ENCODE peak calls at places on chromosomes 6 and 20, in six cellular contexts. One of them, this sample, is unnamed.

GRCh38 chr6:46972521-46972920 is 50.8 kb upstream of the ADGRF5 start:
- DNase-seq in astrocyte of the spinal cord: no peak
- DNase-seq in B cell: no peak
- DNase-seq in right atrium auricular region: no peak
- DNase-seq in endothelial cell of umbilical vein: no peak
- DNase-seq in progenitor cell of endocrine pancreas: no peak
- DNase-seq in this sample: no peak

GRCh38 chr6:135144678-135145508 is 36.2 kb upstream of the MYB start:
- DNase-seq in right atrium auricular region: no peak
- DNase-seq in endothelial cell of umbilical vein: peak
- DNase-seq in B cell: no peak
- DNase-seq in astrocyte of the spinal cord: peak
- DNase-seq in progenitor cell of endocrine pancreas: no peak
- DNase-seq in this sample: no peak

GRCh38 chr6:159935065-159935464 is 33.8 kb upstream of the IGF2R start:
- DNase-seq in astrocyte of the spinal cord: peak
- DNase-seq in right atrium auricular region: no peak
- DNase-seq in progenitor cell of endocrine pancreas: no peak
- DNase-seq in B cell: no peak
- DNase-seq in endothelial cell of umbilical vein: no peak
- DNase-seq in this sample: no peak

GRCh38 chr6:170208651-170209353 is 82.1 kb downstream of the DLL1 start:
- DNase-seq in astrocyte of the spinal cord: no peak
- DNase-seq in B cell: no peak
- DNase-seq in right atrium auricular region: peak
- DNase-seq in endothelial cell of umbilical vein: no peak
- DNase-seq in progenitor cell of endocrine pancreas: no peak
- DNase-seq in this sample: no peak

GRCh38 chr6:166488701-166489100 is 97.8 kb downstream of the RAMACL start:
- DNase-seq in endothelial cell of umbilical vein: no peak
- DNase-seq in right atrium auricular region: no peak
- DNase-seq in astrocyte of the spinal cord: no peak
- DNase-seq in progenitor cell of endocrine pancreas: no peak
- DNase-seq in B cell: no peak
- DNase-seq in this sample: no peak

GRCh38 chr20:25058797-25059486 is 1.0 kb upstream of the ACSS1 start:
- DNase-seq in B cell: no peak
- DNase-seq in progenitor cell of endocrine pancreas: no peak
- DNase-seq in astrocyte of the spinal cord: peak
- DNase-seq in right atrium auricular region: no peak
- DNase-seq in endothelial cell of umbilical vein: peak
- DNase-seq in this sample: no peak

GRCh38 chr20:36070451-36070850 is 84.1 kb upstream of the EPB41L1 start:
- DNase-seq in B cell: no peak
- DNase-seq in progenitor cell of endocrine pancreas: no peak
- DNase-seq in astrocyte of the spinal cord: no peak
- DNase-seq in endothelial cell of umbilical vein: no peak
- DNase-seq in right atrium auricular region: no peak
- DNase-seq in this sample: no peak

GRCh38 chr20:9570612-9571011 is 56.2 kb downstream of the LAMP5 start:
- DNase-seq in right atrium auricular region: no peak
- DNase-seq in astrocyte of the spinal cord: no peak
- DNase-seq in endothelial cell of umbilical vein: no peak
- DNase-seq in progenitor cell of endocrine pancreas: no peak
- DNase-seq in B cell: no peak
- DNase-seq in this sample: no peak

GRCh38 chr20:46235086-46235485 is 73.2 kb downstream of the CDH22 start:
- DNase-seq in astrocyte of the spinal cord: no peak
- DNase-seq in right atrium auricular region: no peak
- DNase-seq in endothelial cell of umbilical vein: no peak
- DNase-seq in progenitor cell of endocrine pancreas: no peak
- DNase-seq in B cell: no peak
- DNase-seq in this sample: no peak

GRCh38 chr6:158620963-158621693 is 23.4 kb downstream of the DYNLT1 start:
- DNase-seq in B cell: no peak
- DNase-seq in astrocyte of the spinal cord: no peak
- DNase-seq in right atrium auricular region: no peak
- DNase-seq in progenitor cell of endocrine pancreas: no peak
- DNase-seq in endothelial cell of umbilical vein: no peak
- DNase-seq in this sample: no peak

GRCh38 chr20:11350126-11351005 is 567.3 kb upstream of the BTBD3 start:
- DNase-seq in B cell: no peak
- DNase-seq in endothelial cell of umbilical vein: no peak
- DNase-seq in astrocyte of the spinal cord: peak
- DNase-seq in progenitor cell of endocrine pancreas: no peak
- DNase-seq in right atrium auricular region: no peak
- DNase-seq in this sample: no peak

GRCh38 chr20:37777556-37777955 is 83.7 kb downstream of the CTNNBL1 start:
- DNase-seq in progenitor cell of endocrine pancreas: no peak
- DNase-seq in B cell: no peak
- DNase-seq in astrocyte of the spinal cord: no peak
- DNase-seq in endothelial cell of umbilical vein: peak
- DNase-seq in right atrium auricular region: no peak
- DNase-seq in this sample: no peak

GRCh38 chr20:14333734-14334133 is 3.7 kb downstream of the FLRT3 start:
- DNase-seq in right atrium auricular region: no peak
- DNase-seq in astrocyte of the spinal cord: no peak
- DNase-seq in endothelial cell of umbilical vein: no peak
- DNase-seq in progenitor cell of endocrine pancreas: no peak
- DNase-seq in B cell: no peak
- DNase-seq in this sample: no peak

GRCh38 chr6:86079938-86080337 is 437.3 kb upstream of the SYNCRIP start:
- DNase-seq in right atrium auricular region: no peak
- DNase-seq in astrocyte of the spinal cord: no peak
- DNase-seq in progenitor cell of endocrine pancreas: no peak
- DNase-seq in endothelial cell of umbilical vein: no peak
- DNase-seq in B cell: no peak
- DNase-seq in this sample: no peak

GRCh38 chr6:97705568-97705967 is 422.6 kb upstream of the MMS22L start:
- DNase-seq in progenitor cell of endocrine pancreas: no peak
- DNase-seq in B cell: no peak
- DNase-seq in endothelial cell of umbilical vein: no peak
- DNase-seq in right atrium auricular region: no peak
- DNase-seq in astrocyte of the spinal cord: peak
- DNase-seq in this sample: no peak

GRCh38 chr6:15659181-15659580 is 3.6 kb downstream of the DTNBP1 start:
- DNase-seq in B cell: no peak
- DNase-seq in right atrium auricular region: no peak
- DNase-seq in endothelial cell of umbilical vein: no peak
- DNase-seq in progenitor cell of endocrine pancreas: no peak
- DNase-seq in astrocyte of the spinal cord: no peak
- DNase-seq in this sample: no peak

GRCh38 chr6:133548409-133548808 is 307.3 kb downstream of the EYA4 start:
- DNase-seq in right atrium auricular region: no peak
- DNase-seq in progenitor cell of endocrine pancreas: no peak
- DNase-seq in endothelial cell of umbilical vein: no peak
- DNase-seq in astrocyte of the spinal cord: peak
- DNase-seq in B cell: no peak
- DNase-seq in this sample: peak

GRCh38 chr6:29763491-29764289 is 40.5 kb downstream of the HLA-F start:
- DNase-seq in B cell: no peak
- DNase-seq in astrocyte of the spinal cord: peak
- DNase-seq in right atrium auricular region: no peak
- DNase-seq in endothelial cell of umbilical vein: peak
- DNase-seq in progenitor cell of endocrine pancreas: no peak
- DNase-seq in this sample: no peak

GRCh38 chr6:138593100-138593877 is 94.0 kb upstream of the NHSL1 start:
- DNase-seq in B cell: peak
- DNase-seq in right atrium auricular region: peak
- DNase-seq in endothelial cell of umbilical vein: peak
- DNase-seq in astrocyte of the spinal cord: peak
- DNase-seq in progenitor cell of endocrine pancreas: no peak
- DNase-seq in this sample: peak

GRCh38 chr20:32159766-32160221 is 47.7 kb downstream of the PLAGL2 start:
- DNase-seq in astrocyte of the spinal cord: no peak
- DNase-seq in endothelial cell of umbilical vein: no peak
- DNase-seq in progenitor cell of endocrine pancreas: no peak
- DNase-seq in B cell: no peak
- DNase-seq in right atrium auricular region: no peak
- DNase-seq in this sample: no peak

GRCh38 chr6:25138024-25138696 is 141.0 kb upstream of the CARMIL1 start:
- DNase-seq in right atrium auricular region: peak
- DNase-seq in progenitor cell of endocrine pancreas: no peak
- DNase-seq in endothelial cell of umbilical vein: peak
- DNase-seq in astrocyte of the spinal cord: peak
- DNase-seq in B cell: peak
- DNase-seq in this sample: no peak

GRCh38 chr20:1463971-1464570 is 2.6 kb downstream of the NSFL1C start:
- DNase-seq in progenitor cell of endocrine pancreas: no peak
- DNase-seq in right atrium auricular region: no peak
- DNase-seq in endothelial cell of umbilical vein: no peak
- DNase-seq in B cell: no peak
- DNase-seq in astrocyte of the spinal cord: no peak
- DNase-seq in this sample: no peak

GRCh38 chr20:44762466-44763140 is 16.9 kb downstream of the KCNK15 start:
- DNase-seq in endothelial cell of umbilical vein: no peak
- DNase-seq in B cell: no peak
- DNase-seq in right atrium auricular region: no peak
- DNase-seq in progenitor cell of endocrine pancreas: no peak
- DNase-seq in astrocyte of the spinal cord: no peak
- DNase-seq in this sample: no peak

GRCh38 chr20:31815408-31816188 is 3.6 kb upstream of the MYLK2 start:
- DNase-seq in right atrium auricular region: no peak
- DNase-seq in endothelial cell of umbilical vein: no peak
- DNase-seq in progenitor cell of endocrine pancreas: no peak
- DNase-seq in B cell: no peak
- DNase-seq in astrocyte of the spinal cord: no peak
- DNase-seq in this sample: no peak

GRCh38 chr6:28615955-28616747 is 90.5 kb downstream of the GPX5 start:
- DNase-seq in astrocyte of the spinal cord: no peak
- DNase-seq in B cell: no peak
- DNase-seq in progenitor cell of endocrine pancreas: no peak
- DNase-seq in right atrium auricular region: no peak
- DNase-seq in endothelial cell of umbilical vein: no peak
- DNase-seq in this sample: no peak

DNA sequence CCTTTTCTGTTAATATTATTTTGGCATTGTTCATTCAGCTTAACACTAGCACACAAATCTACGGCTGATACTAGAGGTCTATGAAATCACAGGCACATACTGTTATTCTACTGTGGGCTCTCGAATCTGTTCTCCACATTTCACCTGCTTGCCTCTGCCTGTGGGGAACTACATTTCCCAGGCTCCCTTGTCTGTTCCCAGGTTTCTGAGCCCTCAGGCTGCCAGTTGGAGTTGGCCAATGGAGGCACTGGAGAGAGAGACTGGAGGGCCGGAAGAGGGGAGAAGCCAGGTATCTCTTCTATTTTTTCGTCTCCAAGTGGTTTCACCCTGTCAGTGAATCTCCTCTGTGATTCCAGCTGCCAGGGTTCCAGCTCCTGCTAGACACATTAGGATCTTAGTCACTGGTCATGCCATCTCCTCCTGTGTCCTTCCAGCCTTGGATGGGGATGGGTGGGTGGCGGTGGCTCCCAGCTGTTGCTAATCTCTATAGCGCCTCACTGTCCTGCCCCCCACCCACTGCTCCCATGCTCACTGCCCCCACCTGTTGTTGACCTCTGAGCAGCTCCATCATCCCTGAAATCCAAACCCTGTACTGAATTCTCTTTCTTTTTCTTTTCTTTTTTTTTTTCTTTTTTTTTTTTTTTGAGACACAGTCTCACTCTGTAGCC is 188.2 kb downstream of the LRFN2 start:
- DNase-seq in right atrium auricular region: no peak
- DNase-seq in progenitor cell of endocrine pancreas: no peak
- DNase-seq in endothelial cell of umbilical vein: no peak
- DNase-seq in B cell: no peak
- DNase-seq in astrocyte of the spinal cord: no peak
- DNase-seq in this sample: no peak
- TF ChIP-seq CTCF in right atrium auricular region: no peak
- TF ChIP-seq CTCF in progenitor cell of endocrine pancreas: no peak
- TF ChIP-seq CTCF in endothelial cell of umbilical vein: no peak
- TF ChIP-seq CTCF in B cell: no peak
- TF ChIP-seq CTCF in astrocyte of the spinal cord: no peak
- TF ChIP-seq CTCF in this sample: no peak

GRCh38 chr20:43320536-43320935 is 130.8 kb upstream of the PTPRT start:
- DNase-seq in right atrium auricular region: no peak
- DNase-seq in endothelial cell of umbilical vein: no peak
- DNase-seq in astrocyte of the spinal cord: no peak
- DNase-seq in progenitor cell of endocrine pancreas: no peak
- DNase-seq in B cell: no peak
- DNase-seq in this sample: no peak

GRCh38 chr20:43318749-43319148 is 129.0 kb upstream of the PTPRT start:
- DNase-seq in endothelial cell of umbilical vein: no peak
- DNase-seq in astrocyte of the spinal cord: no peak
- DNase-seq in progenitor cell of endocrine pancreas: no peak
- DNase-seq in right atrium auricular region: no peak
- DNase-seq in B cell: no peak
- DNase-seq in this sample: no peak

DNA sequence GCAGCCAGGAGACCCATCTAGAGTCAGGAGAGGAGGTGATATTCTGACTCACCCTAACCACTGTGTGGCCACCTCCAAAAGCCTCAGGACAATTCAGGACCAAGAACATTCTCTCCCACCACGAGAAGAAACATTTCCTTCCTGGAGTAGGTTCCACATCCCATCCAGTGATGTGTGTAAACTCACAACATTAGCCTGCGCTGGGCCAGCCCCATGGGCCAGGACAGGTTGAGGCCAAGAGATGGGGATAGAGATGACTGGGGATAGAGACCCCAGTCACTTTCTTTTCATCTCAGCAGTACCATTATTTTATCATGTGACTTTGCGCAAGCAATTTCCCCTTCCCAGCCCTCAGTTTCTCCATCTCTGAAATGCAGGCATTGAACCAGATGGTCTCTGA is 126.6 kb upstream of the PTPRT start:
- DNase-seq in right atrium auricular region: no peak
- DNase-seq in astrocyte of the spinal cord: no peak
- DNase-seq in progenitor cell of endocrine pancreas: no peak
- DNase-seq in endothelial cell of umbilical vein: no peak
- DNase-seq in B cell: no peak
- DNase-seq in this sample: no peak
- TF ChIP-seq CTCF in right atrium auricular region: no peak
- TF ChIP-seq CTCF in astrocyte of the spinal cord: no peak
- TF ChIP-seq CTCF in progenitor cell of endocrine pancreas: no peak
- TF ChIP-seq CTCF in endothelial cell of umbilical vein: no peak
- TF ChIP-seq CTCF in B cell: no peak
- TF ChIP-seq CTCF in this sample: no peak

DNA sequence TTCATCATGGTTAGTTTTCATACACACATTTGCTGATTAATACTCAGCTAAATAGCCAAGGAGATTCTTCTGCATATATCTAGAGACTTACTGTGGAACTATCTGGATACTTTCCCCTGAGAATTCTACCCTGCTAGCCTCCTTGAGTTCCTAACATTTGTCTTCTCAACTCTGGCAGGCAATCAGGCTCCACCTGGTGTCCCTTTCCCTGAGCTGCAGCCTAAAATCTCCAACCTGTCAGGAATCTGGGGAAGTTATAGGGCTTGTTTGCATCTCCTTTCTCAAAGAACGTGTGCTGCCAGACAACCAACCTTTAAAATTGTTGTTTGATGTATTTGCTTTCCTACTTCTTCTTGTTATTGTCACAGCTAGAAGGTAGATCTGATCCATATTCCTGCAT is 73.4 kb downstream of the FUT9 start:
- DNase-seq in B cell: no peak
- DNase-seq in right atrium auricular region: no peak
- DNase-seq in astrocyte of the spinal cord: no peak
- DNase-seq in progenitor cell of endocrine pancreas: peak
- DNase-seq in endothelial cell of umbilical vein: no peak
- DNase-seq in this sample: no peak
- TF ChIP-seq CTCF in B cell: no peak
- TF ChIP-seq CTCF in right atrium auricular region: no peak
- TF ChIP-seq CTCF in astrocyte of the spinal cord: peak
- TF ChIP-seq CTCF in progenitor cell of endocrine pancreas: peak
- TF ChIP-seq CTCF in endothelial cell of umbilical vein: no peak
- TF ChIP-seq CTCF in this sample: peak

GRCh38 chr6:35640017-35640664 is 48.6 kb downstream of the FKBP5 start:
- DNase-seq in right atrium auricular region: no peak
- DNase-seq in progenitor cell of endocrine pancreas: no peak
- DNase-seq in astrocyte of the spinal cord: no peak
- DNase-seq in B cell: no peak
- DNase-seq in endothelial cell of umbilical vein: no peak
- DNase-seq in this sample: no peak
- TF ChIP-seq CTCF in right atrium auricular region: no peak
- TF ChIP-seq CTCF in progenitor cell of endocrine pancreas: no peak
- TF ChIP-seq CTCF in astrocyte of the spinal cord: no peak
- TF ChIP-seq CTCF in B cell: no peak
- TF ChIP-seq CTCF in endothelial cell of umbilical vein: no peak
- TF ChIP-seq CTCF in this sample: no peak